ENCODE peak calls at places on chromosomes 16 and 17, in four cellular contexts. H, F, V and J are unnamed samples.

GRCh38 chr16:74578433-74578832 is 28.5 kb downstream of the GLG1 start:
- DNase-seq in H (no peak), F (no peak), V (no peak), J (no peak)

GRCh38 chr16:89358030-89359005 is 132.0 kb downstream of the ANKRD11 start:
- DNase-seq in H (no peak), F (no peak), V (no peak), J (no peak)

GRCh38 chr16:67481561-67482259 is 753 bp upstream of the ATP6V0D1 start:
- DNase-seq in H (no peak), F (no peak), V (peak), J (no peak)

GRCh38 chr16:2211923-2212347 is 1.3 kb upstream of the BRICD5 start:
- DNase-seq in H (no peak), F (no peak), V (no peak), J (peak)

GRCh38 chr16:19304670-19305240 is 19.2 kb downstream of the CLEC19A start:
- DNase-seq in H (no peak), F (no peak), V (no peak), J (peak)

GRCh38 chr17:44380767-44381166 is 8.7 kb downstream of the ITGA2B start:
- DNase-seq in H (no peak), F (no peak), V (no peak), J (no peak)

GRCh38 chr16:22861585-22861984 is 47.6 kb downstream of the HS3ST2 start:
- DNase-seq in H (no peak), F (no peak), V (no peak), J (no peak)

GRCh38 chr16:47493358-47494337 is 32.5 kb downstream of the PHKB start:
- DNase-seq in H (peak), F (no peak), V (no peak), J (no peak)

GRCh38 chr17:10653987-10654386 is 3.1 kb downstream of the MYH3 start:
- DNase-seq in H (no peak), F (no peak), V (no peak), J (no peak)

GRCh38 chr17:10651927-10652326 is 5.2 kb downstream of the MYH3 start:
- DNase-seq in H (no peak), F (no peak), V (no peak), J (no peak)

GRCh38 chr17:10649602-10650001 is 7.5 kb downstream of the MYH3 start:
- DNase-seq in H (no peak), F (no peak), V (no peak), J (no peak)

GRCh38 chr17:10657123-10657522 is at the start of gene MYH3:
- DNase-seq in H (no peak), F (no peak), V (no peak), J (no peak)

GRCh38 chr17:10652984-10653680 is 4.0 kb downstream of the MYH3 start:
- DNase-seq in H (no peak), F (no peak), V (no peak), J (no peak)
- TF ChIP-seq NRF1 in H (no peak), F (no peak), V (no peak), J (no peak)

GRCh38 chr17:81697261-81698044 is 5.7 kb upstream of the MRPL12 start:
- DNase-seq in H (no peak), F (no peak), V (no peak), J (no peak)

GRCh38 chr17:81693491-81694360 is 9.4 kb upstream of the MRPL12 start:
- DNase-seq in H (no peak), F (no peak), V (no peak), J (peak)

GRCh38 chr17:81694810-81695209 is 8.4 kb upstream of the MRPL12 start:
- DNase-seq in H (no peak), F (no peak), V (no peak), J (no peak)

GRCh38 chr17:81695801-81696200 is 7.4 kb upstream of the MRPL12 start:
- DNase-seq in H (no peak), F (no peak), V (no peak), J (no peak)

DNA sequence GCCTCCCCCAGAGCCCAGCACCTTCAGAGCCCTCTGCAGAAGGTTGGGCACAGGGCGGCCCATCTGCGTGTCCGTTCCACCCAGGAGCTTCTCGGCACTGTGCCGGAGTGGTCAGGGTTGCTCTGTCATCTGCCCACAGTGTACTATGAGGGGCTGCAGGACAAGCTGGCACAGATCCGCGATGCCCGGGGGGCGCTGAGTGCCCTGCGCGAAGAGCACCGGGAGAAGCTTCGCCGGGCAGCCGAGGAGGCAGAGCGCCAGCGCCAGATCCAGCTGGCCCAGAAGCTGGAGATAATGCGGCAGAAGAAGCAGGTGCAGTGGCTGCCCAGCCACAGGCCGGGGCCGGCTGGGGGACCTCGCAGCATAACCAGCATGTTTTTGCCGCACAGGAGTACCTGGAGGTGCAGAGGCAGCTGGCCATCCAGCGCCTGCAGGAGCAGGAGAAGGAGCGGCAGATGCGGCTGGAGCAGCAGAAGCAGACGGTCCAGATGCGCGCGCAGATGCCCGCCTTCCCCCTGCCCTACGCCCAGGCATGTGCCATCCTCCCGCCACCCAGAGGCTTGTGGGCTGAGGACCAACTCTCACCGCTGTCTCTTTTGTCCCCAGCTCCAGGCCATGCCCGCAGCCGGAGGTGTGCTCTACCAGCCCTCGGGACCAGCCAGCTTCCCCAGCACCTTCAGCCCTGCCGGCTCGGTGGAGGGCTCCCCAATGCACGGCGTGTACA is 6.8 kb upstream of the MRPL12 start:
- DNase-seq in H (no peak), F (no peak), V (no peak), J (no peak)
- TF ChIP-seq NRF1 in H (no peak), F (no peak), V (no peak), J (no peak)

GRCh38 chr16:24315343-24315742 is 59.2 kb downstream of the CACNG3 start:
- DNase-seq in H (no peak), F (no peak), V (no peak), J (no peak)

DNA sequence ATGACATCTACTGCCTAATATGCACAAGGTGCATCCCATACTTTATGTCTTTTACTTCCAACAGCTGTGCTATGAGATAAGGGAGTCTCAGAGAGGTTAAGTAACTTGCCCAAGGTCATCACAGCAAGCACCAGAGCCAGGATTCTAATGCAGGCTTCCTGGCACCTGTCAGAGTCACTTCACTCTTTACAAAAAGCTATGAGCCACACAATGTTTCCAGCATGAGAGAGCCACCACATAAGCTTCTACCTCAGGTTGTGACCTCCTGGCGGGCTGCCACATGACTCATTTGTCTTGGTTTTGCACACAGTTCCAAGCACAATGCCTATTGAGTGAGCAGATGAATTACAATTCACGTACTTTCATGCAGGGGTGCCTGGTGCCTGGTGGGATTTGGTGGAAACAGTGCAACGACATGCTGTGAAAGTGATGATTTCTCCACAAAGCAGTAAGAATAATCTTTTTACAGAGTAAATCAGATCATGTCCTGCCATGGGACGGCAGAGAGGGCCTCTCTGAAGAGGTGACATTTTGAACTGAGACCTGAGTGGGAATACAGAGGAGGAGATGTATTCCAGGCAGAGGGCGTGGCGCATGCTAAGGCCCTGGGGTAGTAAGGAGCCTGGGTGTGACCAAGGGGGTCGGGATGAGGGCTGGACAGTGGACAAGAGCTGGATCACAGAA is 53.2 kb downstream of the CACNG3 start:
- DNase-seq in H (no peak), F (no peak), V (no peak), J (no peak)
- TF ChIP-seq NRF1 in H (no peak), F (no peak), V (no peak), J (no peak)

GRCh38 chr16:85084841-85085535 is 27.3 kb downstream of the CIBAR2 start:
- DNase-seq in H (no peak), F (no peak), V (no peak), J (no peak)

GRCh38 chr16:85082553-85083050 is 29.7 kb downstream of the CIBAR2 start:
- DNase-seq in H (no peak), F (no peak), V (no peak), J (no peak)

GRCh38 chr16:85080923-85081498 is 31.3 kb downstream of the CIBAR2 start:
- DNase-seq in H (no peak), F (no peak), V (no peak), J (no peak)

GRCh38 chr16:85081765-85082164 is 30.5 kb downstream of the CIBAR2 start:
- DNase-seq in H (no peak), F (no peak), V (no peak), J (no peak)

DNA sequence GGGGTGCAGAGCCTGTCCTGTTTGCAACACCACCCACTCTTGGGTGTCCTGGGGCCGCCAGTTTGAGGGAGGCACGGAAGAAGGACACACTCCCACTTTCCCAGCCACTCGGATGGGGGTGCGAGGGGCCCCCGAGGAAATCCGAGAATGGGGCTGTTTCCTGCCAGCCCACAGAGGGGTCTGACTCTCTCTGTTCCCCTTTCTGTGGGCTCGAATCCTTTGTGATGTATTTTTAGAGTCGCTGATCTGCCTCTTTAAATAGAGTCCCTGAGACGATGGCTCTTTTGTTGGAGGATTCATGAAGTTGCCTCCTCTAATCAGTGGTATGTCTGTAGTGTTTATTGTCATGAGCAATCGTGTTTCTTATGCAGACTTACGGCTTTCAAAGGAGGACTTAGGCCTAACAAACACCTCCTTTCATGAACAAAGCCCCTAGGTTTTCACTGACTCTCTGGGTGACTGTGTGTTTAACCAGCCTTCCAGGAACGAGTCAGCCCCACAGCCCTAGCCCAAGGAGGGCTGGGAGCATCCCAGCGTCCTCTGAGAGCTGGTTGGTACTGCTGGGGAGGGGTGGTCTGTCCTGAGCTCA is 29.1 kb downstream of the CIBAR2 start:
- DNase-seq in H (no peak), F (peak), V (no peak), J (no peak)
- TF ChIP-seq NRF1 in H (no peak), F (no peak), V (no peak), J (no peak)

GRCh38 chr16:4846503-4846900 is 586 bp downstream of the GLYR1 start:
- DNase-seq in H (no peak), F (no peak), V (peak), J (peak)
- TF ChIP-seq NRF1 in H (no peak), F (no peak), V (no peak), J (no peak)

GRCh38 chr16:11497851-11498289 is 88.8 kb downstream of the LITAF start:
- DNase-seq in H (no peak), F (no peak), V (no peak), J (no peak)
- TF ChIP-seq NRF1 in H (no peak), F (no peak), V (no peak), J (no peak)

DNA sequence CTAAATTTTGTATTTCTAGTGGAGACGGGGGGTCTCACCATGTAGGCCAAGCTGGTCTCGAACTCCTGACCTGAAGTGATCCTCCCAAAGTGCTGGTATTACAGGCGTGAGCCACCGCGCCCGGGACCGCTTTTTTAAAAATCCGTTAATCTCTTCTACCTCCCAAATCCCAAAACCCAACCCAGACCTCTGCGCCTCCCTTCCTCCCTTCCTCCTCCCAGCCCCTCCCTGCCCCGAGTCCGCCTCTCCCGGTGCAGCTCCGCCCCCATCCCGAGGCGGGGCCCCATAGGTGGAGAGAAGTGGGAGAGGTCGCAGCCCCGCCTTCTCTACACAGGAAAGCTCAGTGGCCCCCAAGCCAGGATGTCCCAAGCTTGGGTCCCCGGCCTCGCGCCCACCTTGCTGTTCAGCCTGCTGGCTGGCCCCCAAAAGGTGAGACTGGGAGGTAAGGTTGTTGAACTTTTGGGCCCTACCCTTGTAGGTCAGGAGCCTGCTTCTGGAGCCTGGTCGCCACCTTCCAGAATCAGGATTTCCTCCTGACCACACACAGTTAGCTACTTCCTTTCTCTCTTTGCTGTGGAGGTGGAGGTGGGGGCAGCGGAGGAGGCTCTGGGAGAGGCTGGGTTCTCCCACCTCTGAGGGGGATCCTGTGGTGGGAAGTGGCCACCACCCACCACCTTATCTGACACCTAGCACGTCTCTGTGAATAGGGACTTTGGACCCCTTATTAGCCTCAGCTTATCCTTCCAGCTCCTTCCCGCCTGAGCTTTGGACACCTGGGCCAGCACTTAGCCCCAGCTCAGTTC is at the start of gene TMEM92:
- DNase-seq in H (no peak), F (peak), V (peak), J (peak)
- TF ChIP-seq NRF1 in H (no peak), F (no peak), V (no peak), J (peak)

GRCh38 chr17:28954886-28955285 is 3.6 kb upstream of the PHF12 start:
- DNase-seq in H (no peak), F (no peak), V (no peak), J (no peak)
- TF ChIP-seq NRF1 in H (no peak), F (no peak), V (no peak), J (no peak)

GRCh38 chr17:6531575-6531974 is 24.8 kb downstream of the PITPNM3 start:
- DNase-seq in H (no peak), F (no peak), V (no peak), J (no peak)
- TF ChIP-seq NRF1 in H (no peak), F (no peak), V (no peak), J (no peak)

DNA sequence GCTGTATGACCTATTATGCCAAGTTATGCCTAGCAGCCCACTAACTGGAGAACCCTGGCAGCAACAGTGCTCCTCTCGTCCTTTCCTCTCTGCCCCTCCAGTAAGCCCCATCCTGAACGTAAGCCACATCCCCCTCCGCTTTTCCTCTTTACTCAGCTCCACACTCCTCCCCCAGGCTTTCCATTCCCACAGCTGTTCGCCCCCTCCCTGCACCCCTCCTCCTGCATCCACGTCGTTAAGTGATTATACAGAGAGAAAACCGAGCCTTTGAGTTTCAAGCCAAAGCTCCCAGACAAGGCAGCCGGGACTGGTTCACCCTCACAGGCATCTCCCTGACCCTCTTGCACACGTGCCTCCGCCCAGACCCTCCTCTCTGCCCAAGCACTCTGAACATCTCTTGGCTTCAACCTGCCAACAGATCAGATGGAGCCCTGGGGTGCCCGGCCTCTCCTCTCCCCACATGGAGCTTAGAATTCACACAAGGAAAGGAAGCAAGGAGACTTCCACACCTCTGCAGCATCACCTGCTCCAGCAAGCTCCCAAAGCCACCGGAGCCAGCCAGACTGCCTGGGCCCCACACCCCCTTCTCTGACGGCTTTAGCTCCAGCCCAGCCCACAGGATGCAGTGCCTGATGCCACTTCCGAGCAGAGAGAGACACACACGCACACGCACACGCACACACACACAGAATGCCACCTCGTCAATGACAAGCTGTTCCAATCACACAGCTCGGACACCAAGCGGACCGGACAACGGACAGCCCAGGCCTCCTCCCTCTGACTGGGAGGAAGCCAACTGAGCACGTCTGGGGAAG is 100.0 kb upstream of the CCL2 start:
- DNase-seq in H (no peak), F (no peak), V (peak), J (no peak)
- TF ChIP-seq NRF1 in H (no peak), F (no peak), V (no peak), J (no peak)